ENCODE peak calls at places on chromosome 15, in four cellular contexts. One of them, this sample, is unnamed. For H3K4me1, the result is how much of the 10 kb centered on the place peaks cover.

GRCh38 chr15:35308802-35309201 is 223.7 kb upstream of the NANOGP8 start:
- DNase-seq in colonic mucosa: peak
- DNase-seq in HepG2: no peak
- DNase-seq in small intestine: peak
- DNase-seq in this sample: peak

GRCh38 chr15:58705105-58705504 is 44.4 kb downstream of the ADAM10 start:
- DNase-seq in colonic mucosa: no peak
- DNase-seq in HepG2: no peak
- DNase-seq in small intestine: no peak
- DNase-seq in this sample: no peak

GRCh38 chr15:92097473-92098178 is 244.1 kb downstream of the SLCO3A1 start:
- DNase-seq in colonic mucosa: peak
- DNase-seq in HepG2: peak
- DNase-seq in small intestine: peak
- DNase-seq in this sample: peak

GRCh38 chr15:28900892-28901586 is 15.3 kb downstream of the APBA2 start:
- DNase-seq in colonic mucosa: no peak
- DNase-seq in HepG2: no peak
- DNase-seq in small intestine: no peak
- DNase-seq in this sample: no peak

GRCh38 chr15:62940359-62940754 is 102.2 kb upstream of the TPM1 start:
- DNase-seq in colonic mucosa: no peak
- DNase-seq in HepG2: no peak
- DNase-seq in small intestine: no peak
- DNase-seq in this sample: no peak

GRCh38 chr15:76056931-76057330 is 2.9 kb upstream of the TMEM266 start:
- DNase-seq in colonic mucosa: no peak
- DNase-seq in HepG2: no peak
- DNase-seq in small intestine: no peak
- DNase-seq in this sample: peak

GRCh38 chr15:69305204-69305931 is 6.7 kb downstream of the PAQR5 start:
- DNase-seq in colonic mucosa: peak
- DNase-seq in HepG2: peak
- DNase-seq in small intestine: no peak
- DNase-seq in this sample: peak

GRCh38 chr15:65058394-65059368 is 9.1 kb downstream of the RASL12 start:
- DNase-seq in colonic mucosa: no peak
- DNase-seq in HepG2: peak
- DNase-seq in small intestine: no peak
- DNase-seq in this sample: no peak

GRCh38 chr15:99614749-99615288 is 49.0 kb downstream of the MEF2A start:
- DNase-seq in colonic mucosa: no peak
- DNase-seq in HepG2: no peak
- DNase-seq in small intestine: peak
- DNase-seq in this sample: no peak

GRCh38 chr15:62999923-63000484 is 42.5 kb upstream of the TPM1 start:
- DNase-seq in colonic mucosa: no peak
- DNase-seq in HepG2: no peak
- DNase-seq in small intestine: no peak
- DNase-seq in this sample: no peak

GRCh38 chr15:83747050-83747717 is 93.3 kb downstream of the ADAMTSL3 start:
- DNase-seq in colonic mucosa: no peak
- DNase-seq in HepG2: peak
- DNase-seq in small intestine: peak
- DNase-seq in this sample: peak

GRCh38 chr15:69758810-69759410 is 306.3 kb downstream of the RPLP1 start:
- DNase-seq in colonic mucosa: peak
- DNase-seq in HepG2: no peak
- DNase-seq in small intestine: peak
- DNase-seq in this sample: no peak

GRCh38 chr15:40806672-40807027 is 239 bp upstream of the ZFYVE19 start:
- DNase-seq in colonic mucosa: no peak
- DNase-seq in HepG2: no peak
- DNase-seq in small intestine: no peak
- DNase-seq in this sample: no peak

GRCh38 chr15:92520914-92521623 is 127.4 kb downstream of the ST8SIA2 start:
- DNase-seq in colonic mucosa: no peak
- DNase-seq in HepG2: no peak
- DNase-seq in small intestine: no peak
- DNase-seq in this sample: no peak

GRCh38 chr15:80325206-80325605 is 73.2 kb upstream of the CTXND1 start:
- DNase-seq in colonic mucosa: no peak
- DNase-seq in HepG2: no peak
- DNase-seq in small intestine: no peak
- DNase-seq in this sample: no peak

GRCh38 chr15:72919936-72920455 is 132.3 kb upstream of the NEO1 start:
- DNase-seq in colonic mucosa: no peak
- DNase-seq in HepG2: no peak
- DNase-seq in small intestine: no peak
- DNase-seq in this sample: no peak

GRCh38 chr15:39478996-39479395 is 101.9 kb upstream of the THBS1 start:
- DNase-seq in colonic mucosa: no peak
- DNase-seq in HepG2: no peak
- DNase-seq in small intestine: peak
- DNase-seq in this sample: no peak

GRCh38 chr15:59315914-59316428 is 56.7 kb downstream of the MYO1E start:
- DNase-seq in colonic mucosa: peak
- DNase-seq in HepG2: no peak
- DNase-seq in small intestine: no peak
- DNase-seq in this sample: no peak

GRCh38 chr15:70974004-70974832 is 81.6 kb downstream of the LRRC49 start:
- DNase-seq in colonic mucosa: no peak
- DNase-seq in HepG2: peak
- DNase-seq in small intestine: peak
- DNase-seq in this sample: peak

GRCh38 chr15:101399431-101399830 is 90.1 kb downstream of the PCSK6 start:
- DNase-seq in colonic mucosa: no peak
- DNase-seq in HepG2: no peak
- DNase-seq in small intestine: no peak
- DNase-seq in this sample: no peak

GRCh38 chr15:69575387-69575786 is 122.8 kb downstream of the RPLP1 start:
- DNase-seq in colonic mucosa: no peak
- DNase-seq in HepG2: no peak
- DNase-seq in small intestine: no peak
- DNase-seq in this sample: no peak

GRCh38 chr15:99712415-99712814 is 20.8 kb downstream of the LYSMD4 start:
- DNase-seq in colonic mucosa: no peak
- DNase-seq in HepG2: no peak
- DNase-seq in small intestine: no peak
- DNase-seq in this sample: no peak

GRCh38 chr15:91072162-91072561 is 27.9 kb upstream of the SV2B start:
- DNase-seq in colonic mucosa: no peak
- DNase-seq in HepG2: no peak
- DNase-seq in small intestine: no peak
- DNase-seq in this sample: no peak

GRCh38 chr15:66749841-66750575 is 48.0 kb downstream of the SMAD6 start:
- DNase-seq in colonic mucosa: no peak
- DNase-seq in HepG2: peak
- DNase-seq in small intestine: no peak
- DNase-seq in this sample: no peak

GRCh38 chr15:66747866-66748265 is 45.8 kb downstream of the SMAD6 start:
- DNase-seq in colonic mucosa: no peak
- DNase-seq in HepG2: no peak
- DNase-seq in small intestine: no peak
- DNase-seq in this sample: no peak

GRCh38 chr15:66747223-66747622 is 45.2 kb downstream of the SMAD6 start:
- DNase-seq in colonic mucosa: no peak
- DNase-seq in HepG2: no peak
- DNase-seq in small intestine: no peak
- DNase-seq in this sample: no peak

GRCh38 chr15:66746231-66746605 is 44.2 kb downstream of the SMAD6 start:
- DNase-seq in colonic mucosa: no peak
- DNase-seq in HepG2: no peak
- DNase-seq in small intestine: no peak
- DNase-seq in this sample: no peak

DNA sequence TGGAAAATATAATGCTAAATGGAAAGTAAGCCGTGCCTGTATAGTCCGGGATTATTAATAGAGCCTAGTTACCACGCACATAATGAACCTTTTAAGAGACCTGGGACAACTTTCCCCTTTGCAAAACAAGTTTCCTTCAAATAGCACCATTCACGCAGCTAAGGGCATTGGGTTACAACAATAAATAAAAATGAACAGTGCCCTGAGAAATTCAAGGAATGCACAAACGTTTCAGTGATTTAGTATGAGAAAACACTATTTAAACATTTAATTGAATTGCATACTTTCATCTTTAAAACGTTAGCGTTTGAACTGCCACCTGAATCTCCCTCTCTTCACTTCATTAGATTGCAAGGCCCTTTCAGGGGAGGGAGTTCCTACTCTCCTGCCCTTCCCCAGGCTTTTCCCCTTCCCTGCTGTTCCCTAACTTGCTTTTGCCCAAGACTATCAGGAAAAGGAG is 46.3 kb downstream of the SMAD6 start:
- DNase-seq in colonic mucosa: no peak
- DNase-seq in HepG2: no peak
- DNase-seq in small intestine: no peak
- DNase-seq in this sample: no peak
- H3K4me1 ChIP-seq in colonic mucosa: under half
- H3K4me1 ChIP-seq in HepG2: half or more
- H3K4me1 ChIP-seq in small intestine: under half
- H3K4me1 ChIP-seq in this sample: half or more

DNA sequence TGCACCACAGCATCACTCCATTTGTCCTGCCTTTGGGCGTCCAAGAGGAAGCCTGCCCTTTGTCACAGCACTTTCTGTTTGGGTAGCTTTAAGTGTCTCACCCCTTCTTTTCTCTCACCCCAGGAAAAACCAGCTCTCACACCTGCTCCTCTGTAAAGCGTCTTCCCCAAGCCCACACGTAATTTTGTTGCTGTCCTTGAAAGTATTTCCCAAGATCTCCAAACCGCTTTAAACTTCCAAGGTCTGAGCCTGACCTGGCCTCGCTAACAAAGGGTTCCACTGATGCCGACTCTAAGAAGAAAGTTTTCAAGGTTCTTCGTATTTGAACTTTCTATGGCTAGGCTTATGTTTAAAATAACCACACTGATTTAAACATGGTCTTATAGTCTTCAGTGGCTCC is 5.3 kb downstream of the ABHD2 start:
- DNase-seq in colonic mucosa: no peak
- DNase-seq in HepG2: no peak
- DNase-seq in small intestine: no peak
- DNase-seq in this sample: no peak
- H3K4me1 ChIP-seq in colonic mucosa: under half
- H3K4me1 ChIP-seq in HepG2: half or more
- H3K4me1 ChIP-seq in small intestine: under half
- H3K4me1 ChIP-seq in this sample: under half

GRCh38 chr15:41919954-41920538 is 26.2 kb upstream of the SPTBN5 start:
- DNase-seq in colonic mucosa: peak
- DNase-seq in HepG2: no peak
- DNase-seq in small intestine: peak
- DNase-seq in this sample: no peak
- H3K4me1 ChIP-seq in colonic mucosa: under half
- H3K4me1 ChIP-seq in HepG2: under half
- H3K4me1 ChIP-seq in small intestine: under half
- H3K4me1 ChIP-seq in this sample: under half

DNA sequence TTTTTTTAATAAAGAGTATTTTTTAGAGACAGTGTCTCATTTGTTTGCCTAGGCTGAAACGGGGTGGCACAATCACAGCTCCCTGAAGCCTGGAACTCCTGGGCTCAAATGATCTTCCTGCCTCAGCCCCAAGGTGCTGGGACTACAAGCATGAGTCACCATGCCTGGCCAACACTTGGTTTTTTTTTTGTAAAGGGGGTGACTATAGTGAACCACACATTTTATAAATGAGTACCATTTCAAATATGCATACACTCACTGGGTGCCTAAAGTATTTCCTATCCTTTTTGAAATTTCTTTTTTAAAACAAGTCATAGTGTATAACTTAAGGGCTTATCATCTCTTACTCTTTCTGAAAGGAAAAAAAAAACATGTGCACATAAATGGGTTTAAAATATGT is 325.2 kb upstream of the MEIS2 start:
- DNase-seq in colonic mucosa: no peak
- DNase-seq in HepG2: no peak
- DNase-seq in small intestine: no peak
- DNase-seq in this sample: no peak
- H3K4me1 ChIP-seq in colonic mucosa: under half
- H3K4me1 ChIP-seq in HepG2: under half
- H3K4me1 ChIP-seq in small intestine: under half
- H3K4me1 ChIP-seq in this sample: under half

GRCh38 chr15:85755471-85755870 is 39.3 kb downstream of the KLHL25 start:
- DNase-seq in colonic mucosa: no peak
- DNase-seq in HepG2: no peak
- DNase-seq in small intestine: no peak
- DNase-seq in this sample: no peak
- H3K4me1 ChIP-seq in colonic mucosa: under half
- H3K4me1 ChIP-seq in HepG2: under half
- H3K4me1 ChIP-seq in small intestine: under half
- H3K4me1 ChIP-seq in this sample: under half

This sample was measured in hepatocyte.